ENCODE peak calls at places on chromosome 1, in six cellular contexts. W is right lobe of liver, U is ovary, X is stomach, D is vagina, E is Peyer's patch. Y is an unnamed sample. For H3K36me3, the result is how much of the 10 kb centered on the place peaks cover.

GRCh38 chr1:24683713-24684162 is 40.6 kb downstream of the SRRM1 start:
- DNase-seq in E (peak), X (no peak), D (no peak), W (no peak), U (no peak), Y (peak)

GRCh38 chr1:66273674-66274073 is 260.3 kb upstream of the SGIP1 start:
- DNase-seq in D (no peak), E (no peak), U (no peak), X (no peak), W (no peak), Y (no peak)

GRCh38 chr1:180778782-180779398 is 133.8 kb upstream of the KIAA1614 start:
- DNase-seq in E (peak), X (no peak), U (no peak), D (no peak), W (no peak), Y (no peak)

GRCh38 chr1:56819393-56819899 is at the start of gene FYB2:
- DNase-seq in X (peak), U (no peak), W (peak), D (no peak), E (no peak), Y (no peak)

GRCh38 chr1:24596401-24596880 is 40.6 kb downstream of the NCMAP start:
- DNase-seq in U (no peak), W (no peak), X (no peak), D (no peak), E (peak), Y (no peak)

GRCh38 chr1:13947658-13948057 is 247.7 kb downstream of the PRDM2 start:
- DNase-seq in E (no peak), X (no peak), U (no peak), W (no peak), D (no peak), Y (peak)

GRCh38 chr1:15950763-15951295 is 25.1 kb downstream of the ZBTB17 start:
- DNase-seq in D (no peak), E (peak), U (peak), X (no peak), W (no peak), Y (peak)

GRCh38 chr1:965526-966134 is 652 bp upstream of the PLEKHN1 start:
- DNase-seq in D (no peak), E (no peak), X (no peak), U (no peak), W (no peak), Y (no peak)

GRCh38 chr1:14365226-14365994 is 233.1 kb upstream of the KAZN start:
- DNase-seq in W (no peak), D (no peak), X (no peak), E (no peak), U (no peak), Y (no peak)

GRCh38 chr1:180566048-180566447 is 7.3 kb downstream of the OVAAL start:
- DNase-seq in X (no peak), E (no peak), U (no peak), D (no peak), W (no peak), Y (no peak)

GRCh38 chr1:109925159-109925990 is 14.7 kb downstream of the CSF1 start:
- DNase-seq in X (no peak), D (no peak), E (peak), U (no peak), W (no peak), Y (no peak)

GRCh38 chr1:102896286-102896685 is 212.0 kb downstream of the COL11A1 start:
- DNase-seq in U (no peak), E (no peak), W (no peak), D (no peak), X (no peak), Y (no peak)

GRCh38 chr1:24917327-24918074 is 12.6 kb downstream of the RUNX3 start:
- DNase-seq in U (no peak), X (no peak), W (no peak), D (no peak), E (no peak), Y (no peak)

GRCh38 chr1:234960722-234961467 is 167.7 kb downstream of the TOMM20 start:
- DNase-seq in D (peak), U (no peak), W (peak), X (peak), E (peak), Y (no peak)

GRCh38 chr1:226082959-226083302 is 20.4 kb downstream of the H3-3A start:
- DNase-seq in W (peak), E (peak), U (no peak), X (peak), D (no peak), Y (peak)

GRCh38 chr1:41827991-41828570 is 90.6 kb downstream of the HIVEP3 start:
- DNase-seq in E (no peak), W (no peak), X (no peak), D (no peak), U (no peak), Y (no peak)

GRCh38 chr1:2640626-2641025 is 7.8 kb upstream of the MMEL1 start:
- DNase-seq in D (no peak), E (peak), U (no peak), W (no peak), X (no peak), Y (no peak)

GRCh38 chr1:20086800-20087199 is 16.8 kb downstream of the PLA2G5 start:
- DNase-seq in X (no peak), D (no peak), W (no peak), E (no peak), U (no peak), Y (no peak)

GRCh38 chr1:8822383-8823294 is 5.2 kb upstream of the RERE start:
- DNase-seq in E (peak), D (no peak), X (peak), U (no peak), W (no peak), Y (peak)

DNA sequence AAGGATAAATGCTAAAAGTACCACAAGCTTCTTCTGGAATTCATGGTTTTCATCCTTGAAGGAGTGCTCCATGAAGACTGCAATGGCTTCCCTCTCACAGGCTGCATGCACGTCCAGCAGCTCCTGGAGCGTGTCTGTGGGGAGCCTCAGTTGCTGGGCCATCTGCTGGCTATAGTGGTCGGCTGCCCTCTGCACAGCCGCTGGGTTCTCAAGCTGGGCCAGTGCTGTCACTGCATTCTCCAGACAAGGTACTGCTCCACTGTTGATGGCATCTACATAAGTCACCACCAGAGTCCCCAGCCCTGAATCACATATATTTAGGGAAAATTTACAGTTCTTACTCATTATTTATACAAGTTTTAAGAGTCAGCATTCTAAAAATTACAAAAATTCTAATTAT is 8.7 kb downstream of the GBP4 start:
- DNase-seq in U (no peak), D (no peak), W (no peak), E (no peak), X (no peak), Y (no peak)
- H3K36me3 ChIP-seq in U (under half), D (under half), W (under half), E (under half), X (under half), Y (under half)

DNA sequence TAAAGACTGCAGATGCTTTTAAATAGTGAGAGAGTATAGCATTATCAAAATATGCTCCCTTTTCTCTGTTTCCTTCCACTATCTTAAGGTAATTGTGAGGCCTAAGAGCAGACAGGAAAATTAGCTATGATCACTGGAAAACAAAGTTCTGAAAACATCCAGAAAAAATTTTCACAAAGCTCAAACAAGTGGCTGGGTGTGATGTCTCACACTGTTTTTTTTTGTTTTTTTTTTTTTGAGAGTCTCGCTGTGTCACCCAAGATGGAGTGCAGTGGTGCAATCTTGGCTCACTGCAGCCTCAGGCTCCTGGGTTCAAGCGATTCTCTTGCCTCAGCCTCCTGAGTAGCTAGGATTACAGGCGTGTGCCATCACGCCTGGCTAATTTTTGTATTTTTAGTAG is 7.2 kb downstream of the WDTC1 start:
- DNase-seq in U (no peak), E (no peak), X (no peak), D (no peak), W (no peak), Y (no peak)
- TF ChIP-seq POLR2A in U (no peak), E (no peak), X (no peak), D (no peak), W (no peak), Y (no peak)

GRCh38 chr1:93567255-93567918 is 114.2 kb downstream of the BCAR3 start:
- DNase-seq in U (no peak), W (no peak), D (no peak), X (no peak), E (peak), Y (peak)

GRCh38 chr1:93571623-93572310 is 109.9 kb downstream of the BCAR3 start:
- DNase-seq in D (peak), E (no peak), X (no peak), W (no peak), U (no peak), Y (no peak)

GRCh38 chr1:93565496-93566221 is 116.0 kb downstream of the BCAR3 start:
- DNase-seq in W (no peak), U (no peak), D (no peak), E (no peak), X (no peak), Y (no peak)

GRCh38 chr1:93569479-93569878 is 112.2 kb downstream of the BCAR3 start:
- DNase-seq in W (no peak), E (no peak), X (no peak), U (no peak), D (no peak), Y (no peak)

DNA sequence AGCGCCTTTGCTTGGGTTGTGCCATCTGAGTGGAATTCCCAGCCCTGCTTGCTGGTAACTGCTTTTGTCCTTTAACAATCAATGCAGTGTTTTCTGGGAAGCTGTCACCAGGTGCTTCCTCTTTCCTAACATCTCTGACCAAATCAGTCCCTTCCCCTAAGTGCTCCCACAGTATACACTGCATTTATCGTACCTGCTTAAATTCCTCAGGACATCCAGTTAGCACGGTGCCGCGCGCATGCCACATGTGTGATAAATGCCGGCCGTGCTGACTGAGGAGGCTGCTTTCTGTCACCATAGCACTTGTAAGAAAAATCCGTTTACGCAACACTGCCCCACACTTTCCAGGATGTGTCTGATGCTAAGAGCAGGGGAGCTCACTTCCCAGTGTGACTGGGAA is 115.4 kb downstream of the BCAR3 start:
- DNase-seq in U (no peak), D (no peak), X (no peak), E (no peak), W (no peak), Y (no peak)
- H3K36me3 ChIP-seq in U (under half), D (under half), X (half or more), E (half or more), W (under half), Y (half or more)

DNA sequence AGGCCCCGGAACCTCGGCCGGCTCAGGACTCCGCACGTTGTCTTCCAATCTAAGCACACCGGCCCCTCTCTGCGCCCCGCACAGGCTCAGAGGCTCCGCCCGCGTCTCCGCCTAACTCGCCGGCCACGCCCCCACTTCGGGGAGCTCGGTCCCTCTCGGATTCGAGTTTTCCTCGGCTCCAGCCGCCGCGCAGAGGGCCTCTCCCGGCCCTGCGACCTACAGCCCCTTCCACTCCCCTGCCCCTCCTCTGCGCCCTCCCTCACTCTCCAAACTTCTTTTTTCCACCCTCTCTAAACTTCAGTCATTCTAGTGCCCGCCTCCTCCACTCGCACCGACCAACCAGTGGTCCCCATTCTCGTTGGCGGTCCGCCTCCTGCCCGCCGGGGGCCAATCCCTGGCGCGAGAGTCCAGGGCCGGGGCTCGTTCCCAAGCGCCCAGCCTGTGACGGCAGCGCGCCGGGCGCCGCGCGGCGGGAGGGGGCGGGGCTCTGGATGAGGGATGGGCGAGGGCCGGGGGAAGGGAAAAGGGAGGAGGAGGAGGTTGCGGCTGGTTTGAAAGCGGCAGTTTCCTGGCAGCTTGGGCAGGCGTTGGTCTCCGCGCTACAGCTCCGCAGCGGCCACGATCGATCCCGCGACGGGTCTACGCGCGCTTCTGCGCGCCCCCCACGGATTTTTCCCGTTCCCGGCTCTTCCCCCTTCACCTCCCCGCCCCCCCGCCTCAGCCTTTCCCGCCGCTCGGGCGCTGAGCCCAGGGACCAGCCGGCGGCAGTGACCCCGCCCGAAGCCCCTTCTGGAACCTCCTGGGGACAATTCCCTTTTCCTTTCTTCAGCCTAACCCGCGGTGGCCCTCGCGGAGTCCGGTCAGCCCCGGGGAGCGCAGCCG is at the start of gene MAGI3:
- DNase-seq in D (peak), W (peak), E (peak), X (peak), U (peak), Y (peak)
- TF ChIP-seq POLR2A in D (peak), W (peak), E (peak), X (peak), U (peak), Y (peak)

DNA sequence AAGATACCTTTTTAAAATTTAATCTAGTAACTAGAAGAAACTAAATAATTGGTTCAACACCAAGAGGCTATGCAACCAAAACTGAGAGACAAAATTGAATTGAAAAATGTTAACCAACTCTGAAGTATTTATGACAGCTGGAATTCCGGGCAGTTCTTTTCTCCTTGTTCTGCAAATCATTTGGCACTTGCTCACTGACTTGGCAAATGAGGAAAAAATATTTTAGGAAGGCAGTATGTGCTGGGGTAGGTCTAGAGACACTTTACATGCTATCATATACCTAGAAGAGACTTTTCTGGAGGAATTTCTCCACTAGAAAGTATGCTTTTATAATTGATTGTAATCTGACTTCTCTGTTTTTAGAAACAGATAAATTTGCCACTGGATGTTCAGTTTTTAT is 22.1 kb upstream of the SH3D21 start:
- DNase-seq in U (no peak), E (no peak), D (no peak), W (no peak), X (no peak), Y (no peak)
- H3K36me3 ChIP-seq in U (under half), E (half or more), D (under half), W (under half), X (under half), Y (half or more)

GRCh38 chr1:23559136-23559984 is at the start of gene ID3:
- DNase-seq in X (peak), U (peak), D (peak), E (peak), W (peak), Y (peak)
- TF ChIP-seq POLR2A in X (peak), U (peak), D (peak), E (peak), W (peak), Y (peak)

GRCh38 chr1:11245248-11245647 is 17.1 kb downstream of the MTOR start:
- DNase-seq in D (no peak), U (no peak), W (no peak), X (no peak), E (no peak), Y (no peak)
- H3K36me3 ChIP-seq in D (under half), U (under half), W (under half), X (half or more), E (half or more), Y (half or more)